ENCODE peak calls at places on chromosomes 5 and 9, in four cellular contexts. One of them, this sample, is unnamed.

GRCh38 chr5:141343242-141343952 is at the start of gene PCDHGA3:
- DNase-seq in cardiac fibroblast: peak
- DNase-seq in fibroblast of lung: peak
- DNase-seq in heart left ventricle: no peak
- DNase-seq in this sample: peak

GRCh38 chr5:168219515-168220410 is 71.7 kb upstream of the WWC1 start:
- DNase-seq in heart left ventricle: no peak
- DNase-seq in fibroblast of lung: peak
- DNase-seq in cardiac fibroblast: peak
- DNase-seq in this sample: peak

GRCh38 chr5:137389042-137389441 is 110.1 kb downstream of the SPOCK1 start:
- DNase-seq in cardiac fibroblast: no peak
- DNase-seq in fibroblast of lung: no peak
- DNase-seq in heart left ventricle: no peak
- DNase-seq in this sample: no peak

GRCh38 chr5:1480217-1480616 is 35.0 kb upstream of the SLC6A3 start:
- DNase-seq in heart left ventricle: peak
- DNase-seq in fibroblast of lung: no peak
- DNase-seq in cardiac fibroblast: peak
- DNase-seq in this sample: peak

GRCh38 chr9:81182421-81182820 is 506.9 kb downstream of the TLE1 start:
- DNase-seq in fibroblast of lung: peak
- DNase-seq in heart left ventricle: no peak
- DNase-seq in cardiac fibroblast: no peak
- DNase-seq in this sample: peak

GRCh38 chr5:88694087-88694703 is 188.8 kb downstream of the MEF2C start:
- DNase-seq in heart left ventricle: no peak
- DNase-seq in cardiac fibroblast: no peak
- DNase-seq in fibroblast of lung: no peak
- DNase-seq in this sample: no peak

GRCh38 chr5:160534125-160534524 is 112.5 kb downstream of the PTTG1 start:
- DNase-seq in heart left ventricle: no peak
- DNase-seq in cardiac fibroblast: no peak
- DNase-seq in fibroblast of lung: peak
- DNase-seq in this sample: no peak

GRCh38 chr5:127962491-127962890 is 121.1 kb upstream of the SLC12A2 start:
- DNase-seq in cardiac fibroblast: no peak
- DNase-seq in fibroblast of lung: no peak
- DNase-seq in heart left ventricle: no peak
- DNase-seq in this sample: no peak

GRCh38 chr5:169296456-169297220 is 4.3 kb downstream of the SLIT3 start:
- DNase-seq in heart left ventricle: no peak
- DNase-seq in cardiac fibroblast: peak
- DNase-seq in fibroblast of lung: peak
- DNase-seq in this sample: peak

GRCh38 chr5:140113180-140113698 is 670 bp upstream of the PURA start:
- DNase-seq in fibroblast of lung: no peak
- DNase-seq in cardiac fibroblast: no peak
- DNase-seq in heart left ventricle: peak
- DNase-seq in this sample: no peak

GRCh38 chr5:140111043-140111858 is 2.7 kb upstream of the PURA start:
- DNase-seq in cardiac fibroblast: no peak
- DNase-seq in fibroblast of lung: no peak
- DNase-seq in heart left ventricle: no peak
- DNase-seq in this sample: no peak

GRCh38 chr5:140111859-140112551 is 1.9 kb upstream of the PURA start:
- DNase-seq in heart left ventricle: no peak
- DNase-seq in cardiac fibroblast: no peak
- DNase-seq in fibroblast of lung: no peak
- DNase-seq in this sample: no peak

GRCh38 chr5:140113699-140114263 is at the start of gene PURA:
- DNase-seq in heart left ventricle: peak
- DNase-seq in cardiac fibroblast: peak
- DNase-seq in fibroblast of lung: peak
- DNase-seq in this sample: peak

GRCh38 chr5:140112685-140113179 is 1.2 kb upstream of the PURA start:
- DNase-seq in fibroblast of lung: peak
- DNase-seq in cardiac fibroblast: peak
- DNase-seq in heart left ventricle: no peak
- DNase-seq in this sample: no peak
- H3K4me3 ChIP-seq in fibroblast of lung: peak
- H3K4me3 ChIP-seq in cardiac fibroblast: peak
- H3K4me3 ChIP-seq in heart left ventricle: peak
- H3K4me3 ChIP-seq in this sample: peak

GRCh38 chr5:41524174-41524573 is 13.8 kb upstream of the PLCXD3 start:
- DNase-seq in fibroblast of lung: no peak
- DNase-seq in cardiac fibroblast: no peak
- DNase-seq in heart left ventricle: no peak
- DNase-seq in this sample: no peak
- TF ChIP-seq CTCF in fibroblast of lung: peak
- TF ChIP-seq CTCF in cardiac fibroblast: peak
- TF ChIP-seq CTCF in heart left ventricle: no peak
- TF ChIP-seq CTCF in this sample: peak

GRCh38 chr5:177369050-177369912 is 11.6 kb downstream of the RGS14 start:
- DNase-seq in fibroblast of lung: no peak
- DNase-seq in heart left ventricle: no peak
- DNase-seq in cardiac fibroblast: peak
- DNase-seq in this sample: no peak

GRCh38 chr5:177367981-177368960 is 10.5 kb downstream of the RGS14 start:
- DNase-seq in cardiac fibroblast: no peak
- DNase-seq in fibroblast of lung: no peak
- DNase-seq in heart left ventricle: no peak
- DNase-seq in this sample: no peak

GRCh38 chr5:177366528-177367322 is 9.0 kb downstream of the RGS14 start:
- DNase-seq in heart left ventricle: peak
- DNase-seq in fibroblast of lung: peak
- DNase-seq in cardiac fibroblast: peak
- DNase-seq in this sample: peak

GRCh38 chr5:177365845-177366527 is 8.3 kb downstream of the RGS14 start:
- DNase-seq in fibroblast of lung: no peak
- DNase-seq in heart left ventricle: peak
- DNase-seq in cardiac fibroblast: no peak
- DNase-seq in this sample: no peak

DNA sequence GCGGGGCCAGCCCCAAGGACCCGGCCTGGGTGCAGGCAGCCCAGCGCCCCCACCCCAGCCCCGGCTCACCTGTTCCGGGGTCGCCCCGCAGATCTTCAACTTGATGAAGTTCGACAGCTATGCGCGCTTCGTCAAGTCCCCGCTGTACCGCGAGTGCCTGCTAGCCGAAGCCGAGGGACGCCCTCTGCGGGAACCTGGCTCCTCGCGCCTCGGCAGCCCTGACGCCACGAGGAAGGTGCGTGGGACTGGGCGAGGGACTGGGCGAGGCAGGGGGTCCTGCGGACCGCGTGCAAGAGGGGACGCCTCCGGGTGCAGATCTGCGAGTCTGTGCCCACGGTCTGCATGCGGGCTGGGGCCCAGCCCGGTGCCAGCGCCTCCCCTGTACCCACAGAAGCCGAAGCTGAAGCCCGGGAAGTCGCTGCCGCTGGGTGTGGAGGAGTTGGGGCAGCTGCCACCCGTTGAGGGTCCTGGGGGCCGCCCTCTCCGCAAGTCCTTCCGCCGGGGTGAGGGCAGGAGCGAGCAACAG is 9.7 kb downstream of the RGS14 start:
- DNase-seq in heart left ventricle: no peak
- DNase-seq in fibroblast of lung: no peak
- DNase-seq in cardiac fibroblast: no peak
- DNase-seq in this sample: no peak
- H3K4me3 ChIP-seq in heart left ventricle: peak
- H3K4me3 ChIP-seq in fibroblast of lung: peak
- H3K4me3 ChIP-seq in cardiac fibroblast: peak
- H3K4me3 ChIP-seq in this sample: peak

GRCh38 chr5:97071101-97071500 is 71.3 kb downstream of the LIX1 start:
- DNase-seq in heart left ventricle: no peak
- DNase-seq in cardiac fibroblast: peak
- DNase-seq in fibroblast of lung: peak
- DNase-seq in this sample: peak
- TF ChIP-seq CTCF in heart left ventricle: no peak
- TF ChIP-seq CTCF in cardiac fibroblast: no peak
- TF ChIP-seq CTCF in fibroblast of lung: no peak
- TF ChIP-seq CTCF in this sample: no peak

DNA sequence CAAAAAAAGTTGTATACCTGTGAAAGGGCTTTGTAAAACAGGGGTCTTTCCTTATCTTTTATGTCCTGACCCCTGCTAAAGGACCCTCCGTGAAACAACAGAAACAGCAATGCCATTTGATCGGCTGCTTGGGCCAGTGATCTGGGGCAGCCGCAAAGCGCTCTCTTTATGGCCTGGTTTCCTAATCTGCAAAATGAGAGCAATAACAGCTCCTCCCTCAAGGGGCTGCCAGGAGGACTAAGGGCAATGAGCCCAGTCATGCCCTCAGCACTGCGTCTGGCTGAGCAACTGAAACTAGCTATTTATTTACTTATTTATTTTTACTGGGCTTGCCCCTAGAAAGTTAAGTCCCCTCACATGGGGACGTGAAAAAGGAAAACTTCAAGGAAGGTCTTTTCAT is 18.3 kb downstream of the CMBL start:
- DNase-seq in cardiac fibroblast: peak
- DNase-seq in heart left ventricle: no peak
- DNase-seq in fibroblast of lung: no peak
- DNase-seq in this sample: peak
- H3K4me3 ChIP-seq in cardiac fibroblast: no peak
- H3K4me3 ChIP-seq in heart left ventricle: no peak
- H3K4me3 ChIP-seq in fibroblast of lung: no peak
- H3K4me3 ChIP-seq in this sample: no peak

DNA sequence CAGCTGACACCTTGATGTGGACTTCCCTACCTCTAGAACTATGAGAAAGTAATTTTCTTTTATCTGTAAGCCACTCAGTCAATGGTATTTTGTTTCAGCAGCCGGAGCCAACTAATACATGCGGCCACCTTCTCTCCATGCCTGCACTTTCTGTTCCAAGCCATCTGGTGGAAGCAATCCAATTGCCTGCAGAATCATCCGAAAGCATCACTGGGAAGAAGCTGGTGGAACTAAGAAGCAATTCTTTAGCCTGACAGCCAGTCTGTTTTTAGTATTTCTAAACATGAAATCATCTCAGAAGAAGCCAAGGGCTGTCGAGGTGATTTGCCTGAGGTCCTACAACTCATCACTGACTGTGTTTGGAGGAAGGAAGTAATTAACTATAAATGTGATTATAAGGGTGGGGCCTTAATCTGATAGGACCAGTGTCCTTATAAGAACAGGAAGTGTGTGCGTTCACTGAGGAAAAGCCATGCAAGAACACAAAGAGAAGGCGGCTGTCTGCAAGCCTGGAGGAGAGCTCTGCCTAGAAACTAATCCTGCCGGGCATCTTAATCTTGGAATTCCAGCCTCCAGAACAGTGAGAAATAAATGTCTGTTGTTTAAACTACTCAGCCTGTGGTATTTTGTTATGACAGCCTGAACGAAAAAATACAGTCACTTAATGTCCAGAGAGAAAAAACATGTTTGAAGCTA is 49.1 kb downstream of the NXNL2 start:
- DNase-seq in fibroblast of lung: peak
- DNase-seq in heart left ventricle: no peak
- DNase-seq in cardiac fibroblast: peak
- DNase-seq in this sample: peak
- TF ChIP-seq CTCF in fibroblast of lung: peak
- TF ChIP-seq CTCF in heart left ventricle: no peak
- TF ChIP-seq CTCF in cardiac fibroblast: no peak
- TF ChIP-seq CTCF in this sample: no peak

GRCh38 chr5:72302171-72302570 is 17.9 kb downstream of the MRPS27 start:
- DNase-seq in heart left ventricle: no peak
- DNase-seq in cardiac fibroblast: no peak
- DNase-seq in fibroblast of lung: no peak
- DNase-seq in this sample: no peak
- H3K4me3 ChIP-seq in heart left ventricle: no peak
- H3K4me3 ChIP-seq in cardiac fibroblast: no peak
- H3K4me3 ChIP-seq in fibroblast of lung: no peak
- H3K4me3 ChIP-seq in this sample: no peak